ENCODE peak calls at places on chromosomes 1 and 21, in four cellular contexts. D is activated naive CD8-positive, alpha-beta T cell treated with anti-CD3 and anti-CD28 coated beads, Interleukin-2, amount 50 U/mL, for 24 hours; U is NCI-H1436; F is T follicular helper cell. B is an unnamed sample.

GRCh38 chr1:172742599-172743500 is 83.9 kb downstream of the FASLG start:
- DNase-seq in U (no peak), F (no peak), D (no peak), B (no peak)

GRCh38 chr1:228044961-228045360 is 37.5 kb upstream of the ARF1 start:
- DNase-seq in F (no peak), D (no peak), U (no peak), B (no peak)

GRCh38 chr1:206909167-206909882 is 12.1 kb downstream of the IL24 start:
- DNase-seq in U (peak; percentile 67), F (peak; percentile 40), D (peak; percentile 52), B (peak; percentile 57)

GRCh38 chr1:21861602-21862429 is 49.8 kb downstream of the LDLRAD2 start:
- DNase-seq in F (no peak), U (no peak), D (no peak), B (no peak)

GRCh38 chr1:163703794-163704193 is 382.0 kb downstream of the NUF2 start:
- DNase-seq in U (no peak), F (no peak), D (no peak), B (no peak)

GRCh38 chr21:27647401-27647800 is 680.5 kb upstream of the ADAMTS5 start:
- DNase-seq in D (no peak), F (no peak), U (no peak), B (no peak)

GRCh38 chr1:7267493-7267892 is 482.2 kb downstream of the CAMTA1 start:
- DNase-seq in D (no peak), U (no peak), F (no peak), B (no peak)

GRCh38 chr1:167439301-167439988 is 78.9 kb downstream of the CD247 start:
- DNase-seq in F (no peak), D (peak; percentile 41), U (peak; percentile 31), B (peak; percentile 53)

GRCh38 chr1:226121587-226122400 is 59.3 kb downstream of the H3-3A start:
- DNase-seq in U (peak; percentile 82), D (peak; percentile 81), F (peak; percentile 59), B (peak; percentile 79)

GRCh38 chr1:8962812-8963669 is 17.4 kb downstream of the CA6 start:
- DNase-seq in U (no peak), F (peak; percentile 10), D (peak; percentile 72), B (peak; percentile 59)

GRCh38 chr21:34887729-34888568 is 161.2 kb downstream of the RUNX1 start:
- DNase-seq in F (peak; percentile 81), U (no peak), D (peak; percentile 88), B (peak; percentile 41)

GRCh38 chr1:17696417-17697301 is 58.5 kb upstream of the ACTL8 start:
- DNase-seq in D (no peak), U (no peak), F (no peak), B (peak; percentile 68)

GRCh38 chr1:160151303-160151702 is at the start of gene ATP1A4:
- DNase-seq in F (no peak), D (no peak), U (no peak), B (no peak)

GRCh38 chr1:82510431-82510830 is 709.7 kb downstream of the ADGRL2 start:
- DNase-seq in U (no peak), D (no peak), F (no peak), B (no peak)

GRCh38 chr1:55179177-55179835 is 35.9 kb downstream of the USP24 start:
- DNase-seq in F (no peak), U (no peak), D (no peak), B (no peak)

GRCh38 chr1:36752891-36753361 is 270.2 kb upstream of the CSF3R start:
- DNase-seq in F (no peak), U (no peak), D (no peak), B (no peak)

GRCh38 chr1:183567584-183567983 is 22.7 kb downstream of the NCF2 start:
- DNase-seq in F (no peak), D (no peak), U (no peak), B (no peak)

GRCh38 chr1:89894210-89894668 is 73.4 kb downstream of the LRRC8D start:
- DNase-seq in U (no peak), D (no peak), F (no peak), B (no peak)

GRCh38 chr1:47840791-47841190 is 156.4 kb downstream of the TRABD2B start:
- DNase-seq in U (no peak), F (no peak), D (no peak), B (no peak)

GRCh38 chr1:81414417-81415087 is 386.2 kb upstream of the ADGRL2 start:
- DNase-seq in D (peak; percentile 9), F (no peak), U (no peak), B (peak; percentile 85)

GRCh38 chr1:25572708-25573590 is 29.5 kb downstream of the LDLRAP1 start:
- DNase-seq in U (peak; percentile 19), F (peak; percentile 35), D (peak; percentile 65), B (peak; percentile 74)

GRCh38 chr1:234716907-234717375 is 107.0 kb upstream of the IRF2BP2 start:
- DNase-seq in U (no peak), F (no peak), D (no peak), B (no peak)

GRCh38 chr1:212413902-212414327 is 771 bp downstream of the PACC1 start:
- DNase-seq in U (no peak), D (no peak), F (no peak), B (no peak)

GRCh38 chr1:231106347-231106746 is 55.5 kb upstream of the TRIM67 start:
- DNase-seq in D (no peak), F (no peak), U (no peak), B (no peak)

GRCh38 chr1:22077728-22078127 is 25.2 kb downstream of the CDC42 start:
- DNase-seq in U (no peak), D (no peak), F (no peak), B (no peak)

GRCh38 chr1:245537992-245538391 is 383.2 kb downstream of the KIF26B start:
- DNase-seq in F (no peak), U (no peak), D (no peak), B (no peak)

GRCh38 chr1:154503898-154504297 is 1.7 kb upstream of the SHE start:
- DNase-seq in U (no peak), D (no peak), F (no peak), B (no peak)

GRCh38 chr1:23620605-23621004 is 61.3 kb upstream of the ID3 start:
- DNase-seq in F (no peak), U (no peak), D (no peak), B (no peak)

GRCh38 chr1:18807334-18808063 is 52.0 kb downstream of the TAS1R2 start:
- DNase-seq in D (no peak), U (no peak), F (no peak), B (no peak)

GRCh38 chr1:9195651-9196050 is 38.9 kb upstream of the H6PD start:
- DNase-seq in D (no peak), U (no peak), F (no peak), B (no peak)